ENCODE peak calls at places on chromosomes 13 and 19, in ten cellular contexts. F is RWPE1; U is stimulated activated CD8-positive, alpha-beta memory T cell treated with anti-CD3 and anti-CD28 coated beads, Interleukin-7, amount 100 ng/mL, for 24 hours; R is fibroblast of lung; K is progenitor cell of endocrine pancreas; J is NCI-H2029 treated with DMSO at 0.1 percent for 48 hours; X is natural killer cell treated with Interleukin-12 subunit alpha and Interleukin-12 subunit beta and Interleukin-15 and Interleukin-18, amount 100 ng/mL, for 72 hours; C is KBM-7; S is left cardiac atrium; Z is posterior cingulate gyrus. M is an unnamed sample.

GRCh38 chr13:113941571-113942191 is 32.2 kb downstream of the C13orf46 start:
- DNase-seq in C (no peak), Z (no peak), R (peak; percentile 84), F (peak; percentile 34), K (no peak), J (no peak), X (no peak), S (no peak), U (no peak), M (no peak)

GRCh38 chr19:16024266-16025107 is 51.8 kb upstream of the TPM4 start:
- DNase-seq in C (no peak), J (no peak), Z (no peak), F (no peak), K (no peak), U (no peak), S (peak; percentile 12), X (no peak), R (no peak), M (no peak)

GRCh38 chr13:77177646-77178045 is 149.2 kb downstream of the MYCBP2 start:
- DNase-seq in S (no peak), F (no peak), K (no peak), X (no peak), C (no peak), U (no peak), J (no peak), R (no peak), Z (no peak), M (peak; percentile 14)

GRCh38 chr13:41763772-41764171 is 197.1 kb downstream of the VWA8 start:
- DNase-seq in F (no peak), K (no peak), X (no peak), S (no peak), U (no peak), Z (no peak), J (no peak), R (no peak), C (no peak), M (no peak)

GRCh38 chr13:39232999-39233398 is 194.7 kb downstream of the NHLRC3 start:
- DNase-seq in R (no peak), J (no peak), C (no peak), X (no peak), F (no peak), S (no peak), K (no peak), Z (no peak), U (no peak), M (no peak)

GRCh38 chr13:111448504-111448903 is 128.1 kb downstream of the TEX29 start:
- DNase-seq in F (no peak), X (no peak), C (no peak), Z (no peak), U (no peak), J (no peak), K (no peak), R (no peak), S (no peak), M (no peak)

GRCh38 chr13:109654341-109655205 is 131.8 kb downstream of the IRS2 start:
- DNase-seq in Z (no peak), U (no peak), C (peak; percentile 90), F (no peak), X (no peak), J (no peak), S (no peak), R (no peak), K (no peak), M (peak; percentile 27)

GRCh38 chr19:47093841-47094240 is 19.7 kb downstream of the ZC3H4 start:
- DNase-seq in F (no peak), Z (no peak), J (no peak), S (no peak), C (peak; percentile 57), K (no peak), U (no peak), X (peak; percentile 67), R (no peak), M (no peak)

GRCh38 chr13:82627183-82627582 is 1255.1 kb downstream of the SLITRK1 start:
- DNase-seq in R (peak; percentile 75), K (no peak), J (no peak), X (no peak), F (peak; percentile 1), S (no peak), U (no peak), Z (no peak), C (no peak), M (no peak)

GRCh38 chr19:10751109-10751972 is 33.5 kb downstream of the DNM2 start:
- DNase-seq in K (no peak), S (no peak), U (no peak), F (peak; percentile 17), X (no peak), R (no peak), Z (no peak), C (peak; percentile 53), J (no peak), M (no peak)

GRCh38 chr19:40990972-40991381 is at the start of gene CYP2B6:
- DNase-seq in F (no peak), C (no peak), U (no peak), R (no peak), K (no peak), S (no peak), J (no peak), Z (no peak), X (no peak), M (no peak)

GRCh38 chr13:24074687-24075086 is 85.8 kb upstream of the SPATA13 start:
- DNase-seq in S (no peak), F (no peak), X (no peak), R (no peak), C (peak; percentile 76), J (no peak), K (no peak), Z (no peak), U (no peak), M (no peak)

GRCh38 chr19:36939153-36939552 is 23.0 kb downstream of the ZNF568 start:
- DNase-seq in J (no peak), S (no peak), Z (no peak), F (no peak), C (peak; percentile 49), K (no peak), X (no peak), U (no peak), R (no peak), M (peak; percentile 14)

GRCh38 chr13:101915755-101916107 is 463.3 kb downstream of the ITGBL1 start:
- DNase-seq in U (no peak), K (no peak), J (peak; percentile 17), Z (no peak), C (no peak), X (no peak), R (no peak), F (no peak), S (no peak), M (no peak)

GRCh38 chr19:7665076-7665475 is 3.8 kb upstream of the RETN start:
- DNase-seq in S (no peak), K (no peak), X (no peak), R (no peak), C (no peak), F (no peak), J (no peak), U (no peak), Z (no peak), M (no peak)

M was measured in trophoblast cell.